ENCODE peak calls at places on chromosomes 1 and 21, in four cellular contexts. G is thoracic aorta, Q is hepatocyte, B is NCI-H1694 treated with DMSO at 0.1 percent for 48 hours. W is an unnamed sample.

GRCh38 chr1:100137602-100138001 is 4.6 kb downstream of the TRMT13 start:
- DNase-seq in G (no peak), B (no peak), Q (no peak), W (no peak)

GRCh38 chr1:229296541-229296941 is 25.6 kb downstream of the RAB4A start:
- DNase-seq in G (no peak), Q (peak), B (no peak), W (no peak)

GRCh38 chr1:156193208-156193487 is 756 bp upstream of the SLC25A44 start:
- DNase-seq in B (no peak), G (no peak), Q (no peak), W (no peak)

GRCh38 chr1:119674835-119675289 is 26.8 kb upstream of the ZNF697 start:
- DNase-seq in Q (no peak), G (no peak), B (no peak), W (peak)

GRCh38 chr1:160818207-160818935 is 22.4 kb downstream of the LY9 start:
- DNase-seq in G (no peak), B (no peak), Q (no peak), W (no peak)

GRCh38 chr1:156958247-156958714 is 37.8 kb downstream of the LRRC71 start:
- DNase-seq in B (no peak), G (no peak), Q (no peak), W (peak)

GRCh38 chr1:225737179-225737578 is 40.4 kb upstream of the SRP9 start:
- DNase-seq in G (no peak), Q (no peak), B (no peak), W (peak)

GRCh38 chr1:99590578-99591209 is 55.2 kb upstream of the PALMD start:
- DNase-seq in G (no peak), B (peak), Q (no peak), W (no peak)

GRCh38 chr1:116359060-116359830 is 13.8 kb upstream of the ATP1A1 start:
- DNase-seq in Q (no peak), G (no peak), B (no peak), W (peak)

GRCh38 chr1:223031690-223032601 is 111.1 kb downstream of the TLR5 start:
- DNase-seq in B (no peak), G (no peak), Q (no peak), W (peak)

GRCh38 chr1:175922254-175922881 is 179.0 kb upstream of the TNR start:
- DNase-seq in Q (no peak), G (no peak), B (no peak), W (no peak)

GRCh38 chr1:52702886-52703787 is 5.0 kb upstream of the COA7 start:
- DNase-seq in G (peak), Q (peak), B (no peak), W (peak)

GRCh38 chr1:15454256-15454655 is 2.3 kb upstream of the CELA2A start:
- DNase-seq in Q (no peak), B (peak), G (no peak), W (no peak)

GRCh38 chr21:26964379-26964778 is 2.5 kb downstream of the ADAMTS5 start:
- DNase-seq in Q (no peak), B (no peak), G (no peak), W (no peak)

GRCh38 chr1:94597701-94598100 is 56.1 kb upstream of the F3 start:
- DNase-seq in G (no peak), B (no peak), Q (no peak), W (peak)

GRCh38 chr1:114979278-114979891 is 50.2 kb upstream of the TSHB start:
- DNase-seq in B (peak), G (peak), Q (peak), W (peak)

GRCh38 chr1:77642196-77642595 is 40.3 kb downstream of the ZZZ3 start:
- DNase-seq in B (no peak), Q (no peak), G (no peak), W (no peak)

GRCh38 chr1:91557039-91557690 is 56.5 kb downstream of the CDC7 start:
- DNase-seq in Q (no peak), G (no peak), B (no peak), W (no peak)

GRCh38 chr1:93042134-93042821 is 36.8 kb upstream of the MTF2 start:
- DNase-seq in G (no peak), B (no peak), Q (peak), W (no peak)

GRCh38 chr1:39409055-39409816 is 82.2 kb upstream of the BMP8A start:
- DNase-seq in G (no peak), B (peak), Q (peak), W (no peak)

GRCh38 chr1:69433073-69433472 is 134.6 kb upstream of the LRRC7 start:
- DNase-seq in G (no peak), B (no peak), Q (no peak), W (no peak)

GRCh38 chr1:92949937-92950817 is 11.1 kb downstream of the DIPK1A start:
- DNase-seq in B (no peak), G (no peak), Q (no peak), W (peak)

GRCh38 chr21:22657786-22658185 is 1659.6 kb downstream of the NCAM2 start:
- DNase-seq in Q (no peak), B (no peak), G (no peak), W (no peak)

GRCh38 chr1:32865639-32866038 is 5.1 kb downstream of the FNDC5 start:
- DNase-seq in G (no peak), B (no peak), Q (no peak), W (no peak)

GRCh38 chr1:215290018-215290417 is 207.5 kb downstream of the KCNK2 start:
- DNase-seq in Q (no peak), G (no peak), B (no peak), W (no peak)

GRCh38 chr1:180151508-180151907 is 3.2 kb upstream of the QSOX1 start:
- DNase-seq in G (no peak), B (peak), Q (no peak), W (no peak)

GRCh38 chr1:200438911-200439310 is 29.1 kb upstream of the ZNF281 start:
- DNase-seq in B (no peak), G (no peak), Q (no peak), W (no peak)

GRCh38 chr1:85296980-85297379 is 20.5 kb upstream of the BCL10 start:
- DNase-seq in B (no peak), G (no peak), Q (no peak), W (no peak)

GRCh38 chr1:80645621-80646020 is 1155.1 kb upstream of the ADGRL2 start:
- DNase-seq in Q (no peak), B (no peak), G (no peak), W (no peak)

GRCh38 chr1:229596961-229597699 is 28.8 kb downstream of the TAF5L start:
- DNase-seq in Q (no peak), G (peak), B (no peak), W (no peak)

W was measured in PC-9.